ENCODE peak calls at places on chromosome 5, in five cellular contexts. I is GM12891; B is activated CD4-positive, alpha-beta T cell treated with anti-CD3 and anti-CD28 coated beads, Interleukin-2, amount 50 U/mL, for 1 hour; V is mammary epithelial cell; Y is PC-9. U is an unnamed sample.

GRCh38 chr5:55218966-55219365 is 8.1 kb downstream of the MCIDAS start:
- DNase-seq in V (peak), Y (peak), I (no peak), B (no peak), U (peak)

GRCh38 chr5:38557309-38557710 is 864 bp upstream of the LIFR start:
- DNase-seq in Y (no peak), I (no peak), V (no peak), B (no peak), U (peak)

GRCh38 chr5:56711191-56711590 is 104.2 kb upstream of the MAP3K1 start:
- DNase-seq in I (no peak), V (peak), Y (peak), B (no peak), U (peak)

GRCh38 chr5:139388198-139388821 is 1.4 kb downstream of the MZB1 start:
- DNase-seq in I (no peak), Y (no peak), B (no peak), V (no peak), U (no peak)

GRCh38 chr5:115503420-115503819 is 41.2 kb downstream of the FEM1C start:
- DNase-seq in I (no peak), V (no peak), B (no peak), Y (no peak), U (peak)

GRCh38 chr5:64947031-64947430 is 178.3 kb downstream of the CWC27 start:
- DNase-seq in V (peak), Y (no peak), I (no peak), B (no peak), U (peak)

GRCh38 chr5:119743927-119744326 is 114.6 kb downstream of the FAM170A start:
- DNase-seq in Y (peak), V (peak), I (peak), B (no peak), U (peak)

GRCh38 chr5:116271432-116271831 is 186.6 kb downstream of the COMMD10 start:
- DNase-seq in B (no peak), I (no peak), V (peak), Y (no peak), U (peak)

GRCh38 chr5:103120607-103121200 is 603 bp downstream of the PPIP5K2 start:
- DNase-seq in I (no peak), V (peak), B (no peak), Y (no peak), U (peak)

GRCh38 chr5:133336121-133336968 is 276.0 kb downstream of the FSTL4 start:
- DNase-seq in B (no peak), I (no peak), V (peak), Y (no peak), U (peak)